ENCODE peak calls at places on chromosome 10, in ten cellular contexts. One of them, this sample, is unnamed.
A peak's percentile ranks its signal among the peaks of the same experiment; 100 is the strongest.

GRCh38 chr10:111129348-111129747 is 52.5 kb downstream of the ADRA2A start:
- DNase-seq in T-helper 2 cell: no peak
- DNase-seq in coronary artery: peak; percentile 47
- DNase-seq in psoas muscle: peak; percentile 42
- DNase-seq in cardiac septum: no peak
- DNase-seq in fibroblast of lung: no peak
- DNase-seq in nucleus accumbens: no peak
- DNase-seq in NCI-H1092: no peak
- DNase-seq in mucosa of descending colon: no peak
- DNase-seq in astrocyte: no peak
- DNase-seq in this sample: no peak

GRCh38 chr10:14585287-14586193 is 189.2 kb downstream of the FAM107B start:
- DNase-seq in T-helper 2 cell: peak; percentile 71
- DNase-seq in coronary artery: no peak
- DNase-seq in psoas muscle: no peak
- DNase-seq in cardiac septum: no peak
- DNase-seq in fibroblast of lung: no peak
- DNase-seq in nucleus accumbens: no peak
- DNase-seq in NCI-H1092: no peak
- DNase-seq in mucosa of descending colon: no peak
- DNase-seq in astrocyte: no peak
- DNase-seq in this sample: no peak

GRCh38 chr10:35574924-35575352 is 30.2 kb upstream of the GJD4 start:
- DNase-seq in T-helper 2 cell: no peak
- DNase-seq in coronary artery: no peak
- DNase-seq in psoas muscle: no peak
- DNase-seq in cardiac septum: no peak
- DNase-seq in fibroblast of lung: peak; percentile 78
- DNase-seq in nucleus accumbens: no peak
- DNase-seq in NCI-H1092: no peak
- DNase-seq in mucosa of descending colon: no peak
- DNase-seq in astrocyte: peak; percentile 96
- DNase-seq in this sample: peak; percentile 80

GRCh38 chr10:45409782-45410181 is 35.8 kb downstream of the ALOX5 start:
- DNase-seq in T-helper 2 cell: no peak
- DNase-seq in coronary artery: no peak
- DNase-seq in psoas muscle: no peak
- DNase-seq in cardiac septum: no peak
- DNase-seq in fibroblast of lung: no peak
- DNase-seq in nucleus accumbens: no peak
- DNase-seq in NCI-H1092: no peak
- DNase-seq in mucosa of descending colon: no peak
- DNase-seq in astrocyte: no peak
- DNase-seq in this sample: no peak

GRCh38 chr10:132705173-132705572 is 80.8 kb downstream of the NKX6-2 start:
- DNase-seq in T-helper 2 cell: no peak
- DNase-seq in coronary artery: no peak
- DNase-seq in psoas muscle: no peak
- DNase-seq in cardiac septum: peak; percentile 74
- DNase-seq in fibroblast of lung: no peak
- DNase-seq in nucleus accumbens: no peak
- DNase-seq in NCI-H1092: peak; percentile 40
- DNase-seq in mucosa of descending colon: no peak
- DNase-seq in astrocyte: no peak
- DNase-seq in this sample: no peak

GRCh38 chr10:112792487-112793196 is 157.4 kb upstream of the TCF7L2 start:
- DNase-seq in T-helper 2 cell: no peak
- DNase-seq in coronary artery: no peak
- DNase-seq in psoas muscle: peak; percentile 57
- DNase-seq in cardiac septum: no peak
- DNase-seq in fibroblast of lung: peak; percentile 80
- DNase-seq in nucleus accumbens: peak; percentile 6
- DNase-seq in NCI-H1092: peak; percentile 10
- DNase-seq in mucosa of descending colon: peak; percentile 60
- DNase-seq in astrocyte: peak; percentile 56
- DNase-seq in this sample: peak; percentile 54

GRCh38 chr10:24882047-24882698 is 70.2 kb downstream of the PRTFDC1 start:
- DNase-seq in T-helper 2 cell: peak; percentile 85
- DNase-seq in coronary artery: no peak
- DNase-seq in psoas muscle: no peak
- DNase-seq in cardiac septum: no peak
- DNase-seq in fibroblast of lung: peak; percentile 83
- DNase-seq in nucleus accumbens: no peak
- DNase-seq in NCI-H1092: no peak
- DNase-seq in mucosa of descending colon: peak; percentile 52
- DNase-seq in astrocyte: peak; percentile 84
- DNase-seq in this sample: peak; percentile 87

GRCh38 chr10:124181656-124182055 is 88.3 kb upstream of the CHST15 start:
- DNase-seq in T-helper 2 cell: no peak
- DNase-seq in coronary artery: no peak
- DNase-seq in psoas muscle: no peak
- DNase-seq in cardiac septum: no peak
- DNase-seq in fibroblast of lung: no peak
- DNase-seq in nucleus accumbens: no peak
- DNase-seq in NCI-H1092: no peak
- DNase-seq in mucosa of descending colon: no peak
- DNase-seq in astrocyte: no peak
- DNase-seq in this sample: no peak

GRCh38 chr10:79490400-79491081 is 21.8 kb upstream of the EIF5AL1 start:
- DNase-seq in T-helper 2 cell: no peak
- DNase-seq in coronary artery: no peak
- DNase-seq in psoas muscle: peak; percentile 30
- DNase-seq in cardiac septum: no peak
- DNase-seq in fibroblast of lung: peak; percentile 66
- DNase-seq in nucleus accumbens: no peak
- DNase-seq in NCI-H1092: no peak
- DNase-seq in mucosa of descending colon: no peak
- DNase-seq in astrocyte: peak; percentile 58
- DNase-seq in this sample: peak; percentile 60

GRCh38 chr10:60955957-60956425 is 12.0 kb upstream of the RHOBTB1 start:
- DNase-seq in T-helper 2 cell: no peak
- DNase-seq in coronary artery: no peak
- DNase-seq in psoas muscle: no peak
- DNase-seq in cardiac septum: no peak
- DNase-seq in fibroblast of lung: peak; percentile 69
- DNase-seq in nucleus accumbens: no peak
- DNase-seq in NCI-H1092: no peak
- DNase-seq in mucosa of descending colon: no peak
- DNase-seq in astrocyte: peak; percentile 75
- DNase-seq in this sample: peak; percentile 61

GRCh38 chr10:86336341-86336740 is 30.3 kb downstream of the GRID1 start:
- DNase-seq in T-helper 2 cell: no peak
- DNase-seq in coronary artery: no peak
- DNase-seq in psoas muscle: no peak
- DNase-seq in cardiac septum: no peak
- DNase-seq in fibroblast of lung: no peak
- DNase-seq in nucleus accumbens: no peak
- DNase-seq in NCI-H1092: no peak
- DNase-seq in mucosa of descending colon: no peak
- DNase-seq in astrocyte: no peak
- DNase-seq in this sample: no peak

GRCh38 chr10:111113238-111113960 is 36.6 kb downstream of the ADRA2A start:
- DNase-seq in T-helper 2 cell: no peak
- DNase-seq in coronary artery: peak; percentile 54
- DNase-seq in psoas muscle: no peak
- DNase-seq in cardiac septum: peak; percentile 66
- DNase-seq in fibroblast of lung: no peak
- DNase-seq in nucleus accumbens: no peak
- DNase-seq in NCI-H1092: no peak
- DNase-seq in mucosa of descending colon: no peak
- DNase-seq in astrocyte: no peak
- DNase-seq in this sample: no peak

GRCh38 chr10:51400354-51401096 is 298.9 kb downstream of the CSTF2T start:
- DNase-seq in T-helper 2 cell: no peak
- DNase-seq in coronary artery: no peak
- DNase-seq in psoas muscle: no peak
- DNase-seq in cardiac septum: no peak
- DNase-seq in fibroblast of lung: no peak
- DNase-seq in nucleus accumbens: no peak
- DNase-seq in NCI-H1092: no peak
- DNase-seq in mucosa of descending colon: no peak
- DNase-seq in astrocyte: no peak
- DNase-seq in this sample: no peak